ENCODE peak calls at places on chromosomes 16 and 17, in six cellular contexts. I is HepG2, X is K562, Z is GM12892, Q is H1, D is GM12878. C is an unnamed sample.

GRCh38 chr16:12613992-12614661 is 189.6 kb downstream of the CPPED1 start:
- DNase-seq in I (no peak), X (no peak), Z (no peak), Q (no peak), D (no peak), C (no peak)

GRCh38 chr17:50186661-50187402 is 14.6 kb downstream of the COL1A1 start:
- DNase-seq in I (no peak), X (no peak), Z (no peak), Q (no peak), D (no peak), C (no peak)

GRCh38 chr16:49355923-49356665 is 17.5 kb upstream of the C16orf78 start:
- DNase-seq in I (no peak), X (no peak), Z (no peak), Q (no peak), D (no peak), C (no peak)

GRCh38 chr16:57892447-57893096 is 78.4 kb downstream of the CNGB1 start:
- DNase-seq in I (peak), X (no peak), Z (no peak), Q (no peak), D (no peak), C (no peak)

GRCh38 chr16:2775765-2776499 is 1.1 kb downstream of the ELOB start:
- DNase-seq in I (no peak), X (no peak), Z (no peak), Q (no peak), D (no peak), C (no peak)

GRCh38 chr17:4856271-4856936 is 23.3 kb downstream of the MINK1 start:
- DNase-seq in I (no peak), X (no peak), Z (no peak), Q (no peak), D (no peak), C (no peak)

GRCh38 chr16:66099261-66099660 is 267.2 kb upstream of the CDH5 start:
- DNase-seq in I (no peak), X (no peak), Z (no peak), Q (no peak), D (no peak), C (no peak)

GRCh38 chr17:39665642-39666221 is 583 bp downstream of the TCAP start:
- DNase-seq in I (no peak), X (no peak), Z (no peak), Q (no peak), D (no peak), C (no peak)

GRCh38 chr17:17921192-17922082 is 50.8 kb downstream of the TOM1L2 start:
- DNase-seq in I (peak), X (peak), Z (no peak), Q (peak), D (no peak), C (no peak)

GRCh38 chr17:14091367-14091766 is 22.1 kb downstream of the COX10 start:
- DNase-seq in I (no peak), X (no peak), Z (no peak), Q (no peak), D (no peak), C (no peak)

GRCh38 chr17:83154311-83155127 is 75.1 kb downstream of the METRNL start:
- DNase-seq in I (no peak), X (no peak), Z (no peak), Q (no peak), D (no peak), C (no peak)

GRCh38 chr16:66717776-66718175 is 21.2 kb upstream of the CMTM4 start:
- DNase-seq in I (no peak), X (no peak), Z (no peak), Q (no peak), D (no peak), C (no peak)

GRCh38 chr17:38509772-38510423 is 81.6 kb downstream of the ARHGAP23 start:
- DNase-seq in I (no peak), X (peak), Z (peak), Q (no peak), D (no peak), C (no peak)

GRCh38 chr16:74742051-74742481 is 32.6 kb downstream of the FA2H start:
- DNase-seq in I (no peak), X (no peak), Z (no peak), Q (no peak), D (no peak), C (no peak)

GRCh38 chr16:87957296-87958069 is 6.2 kb downstream of the BANP start:
- DNase-seq in I (no peak), X (no peak), Z (no peak), Q (no peak), D (no peak), C (no peak)

GRCh38 chr16:17942067-17942466 is 394.5 kb downstream of the NPIPA8 start:
- DNase-seq in I (no peak), X (no peak), Z (no peak), Q (no peak), D (no peak), C (no peak)

GRCh38 chr17:58755577-58756245 is at the start of gene PPM1E:
- DNase-seq in I (peak), X (peak), Z (peak), Q (peak), D (no peak), C (peak)

GRCh38 chr16:50457423-50457822 is 88.6 kb upstream of the BRD7 start:
- DNase-seq in I (no peak), X (no peak), Z (no peak), Q (no peak), D (no peak), C (no peak)

GRCh38 chr16:83802559-83802958 is 5.2 kb upstream of the HSBP1 start:
- DNase-seq in I (no peak), X (no peak), Z (no peak), Q (no peak), D (no peak), C (no peak)

GRCh38 chr17:75896360-75897075 is at the start of gene TRIM65:
- DNase-seq in I (peak), X (peak), Z (peak), Q (peak), D (no peak), C (peak)

GRCh38 chr16:85330694-85331188 is 218.5 kb upstream of the CIBAR2 start:
- DNase-seq in I (peak), X (peak), Z (no peak), Q (no peak), D (no peak), C (peak)

GRCh38 chr16:69404275-69404805 is 18.5 kb upstream of the TERF2 start:
- DNase-seq in I (peak), X (peak), Z (no peak), Q (no peak), D (no peak), C (no peak)

GRCh38 chr17:28221751-28222414 is 97.1 kb upstream of the TMEM97 start:
- DNase-seq in I (no peak), X (no peak), Z (no peak), Q (no peak), D (no peak), C (no peak)
- TF ChIP-seq TAF1 in I (no peak), X (no peak), Z (no peak), Q (no peak), D (no peak), C (no peak)

DNA sequence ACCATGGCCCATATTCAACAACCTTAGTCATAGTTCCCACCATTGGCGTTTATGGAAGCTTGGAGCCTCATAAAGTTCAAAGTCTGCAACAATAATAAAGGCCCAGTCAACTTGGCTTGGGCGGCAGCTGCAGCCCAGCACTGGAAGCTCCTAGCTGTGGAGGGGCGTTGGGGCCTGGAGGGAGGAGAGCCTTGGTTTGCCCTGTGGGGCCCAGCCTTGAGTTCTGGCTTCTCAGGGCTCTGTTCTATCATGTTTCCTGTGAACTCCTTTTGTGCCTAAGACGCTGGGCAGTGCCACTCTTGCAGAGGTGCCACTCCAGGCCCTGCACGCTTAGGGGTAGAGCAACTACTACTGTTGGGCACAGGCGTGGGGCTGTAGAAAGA is 927 bp upstream of the ENGASE start:
- DNase-seq in I (peak), X (no peak), Z (no peak), Q (no peak), D (no peak), C (no peak)
- TF ChIP-seq POLR2A in I (no peak), X (no peak), Z (no peak), Q (no peak), D (no peak), C (no peak)

DNA sequence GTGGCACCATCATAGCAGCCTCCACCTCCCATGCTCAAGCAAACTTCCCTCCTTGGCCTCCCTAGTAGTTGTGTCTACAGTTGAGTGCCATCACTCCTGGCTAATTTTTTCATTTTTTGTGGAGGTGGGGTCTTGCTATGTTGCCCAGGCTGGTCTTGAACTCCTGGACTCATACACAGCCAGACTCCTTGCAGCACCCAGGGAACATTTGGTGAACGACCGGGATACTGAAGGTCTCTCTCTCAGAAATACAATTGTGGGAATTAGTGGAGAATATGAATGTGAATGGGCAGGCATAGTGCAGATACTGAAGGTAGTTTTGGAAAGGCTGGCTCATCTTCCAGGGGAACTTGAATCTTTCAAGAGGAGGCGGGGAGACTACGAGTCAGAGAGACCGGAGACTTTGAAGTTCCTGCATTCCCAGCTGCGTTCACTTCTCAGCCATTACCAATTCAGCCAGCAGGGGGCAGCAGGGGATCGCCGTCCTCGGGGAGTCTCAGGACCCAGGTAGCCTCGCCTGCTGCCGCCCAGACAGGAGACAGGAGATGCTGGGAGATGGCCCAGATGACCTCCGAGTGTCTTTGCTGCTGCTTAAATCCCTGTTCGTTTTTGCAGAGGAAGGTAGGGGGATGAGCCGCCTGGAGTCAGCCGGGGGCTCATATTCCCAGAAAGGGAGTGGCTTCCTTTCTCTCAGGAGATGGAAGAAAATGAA is 68.6 kb downstream of the HAPSTR1 start:
- DNase-seq in I (peak), X (peak), Z (peak), Q (peak), D (peak), C (peak)
- TF ChIP-seq TAF1 in I (no peak), X (no peak), Z (no peak), Q (no peak), D (no peak), C (no peak)

GRCh38 chr16:80806957-80807356 is 2.6 kb upstream of the CDYL2 start:
- DNase-seq in I (peak), X (no peak), Z (no peak), Q (no peak), D (no peak), C (no peak)
- TF ChIP-seq POLR2A in I (no peak), X (no peak), Z (no peak), Q (no peak), D (no peak), C (no peak)

DNA sequence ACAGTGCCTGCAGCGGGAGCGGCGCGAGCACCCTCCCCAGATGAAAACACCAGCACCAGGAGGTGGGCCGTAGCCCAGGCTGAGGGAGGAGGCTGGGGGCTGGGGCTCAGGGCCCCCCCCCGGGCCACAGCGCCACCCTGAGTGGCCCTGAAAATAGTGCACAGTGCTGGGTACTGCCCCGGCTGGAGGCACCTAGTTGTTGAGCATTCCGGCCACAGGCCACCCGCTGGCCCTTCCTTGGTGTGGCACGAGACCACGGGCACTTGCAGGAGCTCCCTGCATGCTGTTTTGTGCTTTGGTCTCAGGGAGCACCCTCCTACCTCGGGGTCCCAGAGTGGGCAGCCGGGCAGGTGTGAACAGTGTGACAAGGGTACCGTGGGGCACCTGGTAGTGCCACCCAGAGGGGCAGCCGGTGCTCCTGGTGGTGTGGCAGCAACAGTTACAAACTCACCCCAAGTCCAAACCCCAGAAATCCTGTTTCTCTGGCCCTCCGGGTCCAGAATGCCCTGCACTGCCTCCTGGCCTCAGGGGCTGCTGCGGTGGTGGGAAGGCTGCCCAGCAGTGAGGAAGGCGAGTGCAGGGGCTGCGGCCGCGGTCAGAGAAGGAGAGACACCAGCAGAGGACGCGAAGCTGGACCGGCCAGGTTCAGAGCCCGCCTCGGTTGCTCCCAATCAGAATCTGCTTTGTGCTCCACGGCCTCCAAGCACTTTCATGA is 11.9 kb downstream of the FSCN2 start:
- DNase-seq in I (no peak), X (no peak), Z (no peak), Q (no peak), D (no peak), C (no peak)
- TF ChIP-seq TAF1 in I (no peak), X (no peak), Z (no peak), Q (no peak), D (no peak), C (no peak)

DNA sequence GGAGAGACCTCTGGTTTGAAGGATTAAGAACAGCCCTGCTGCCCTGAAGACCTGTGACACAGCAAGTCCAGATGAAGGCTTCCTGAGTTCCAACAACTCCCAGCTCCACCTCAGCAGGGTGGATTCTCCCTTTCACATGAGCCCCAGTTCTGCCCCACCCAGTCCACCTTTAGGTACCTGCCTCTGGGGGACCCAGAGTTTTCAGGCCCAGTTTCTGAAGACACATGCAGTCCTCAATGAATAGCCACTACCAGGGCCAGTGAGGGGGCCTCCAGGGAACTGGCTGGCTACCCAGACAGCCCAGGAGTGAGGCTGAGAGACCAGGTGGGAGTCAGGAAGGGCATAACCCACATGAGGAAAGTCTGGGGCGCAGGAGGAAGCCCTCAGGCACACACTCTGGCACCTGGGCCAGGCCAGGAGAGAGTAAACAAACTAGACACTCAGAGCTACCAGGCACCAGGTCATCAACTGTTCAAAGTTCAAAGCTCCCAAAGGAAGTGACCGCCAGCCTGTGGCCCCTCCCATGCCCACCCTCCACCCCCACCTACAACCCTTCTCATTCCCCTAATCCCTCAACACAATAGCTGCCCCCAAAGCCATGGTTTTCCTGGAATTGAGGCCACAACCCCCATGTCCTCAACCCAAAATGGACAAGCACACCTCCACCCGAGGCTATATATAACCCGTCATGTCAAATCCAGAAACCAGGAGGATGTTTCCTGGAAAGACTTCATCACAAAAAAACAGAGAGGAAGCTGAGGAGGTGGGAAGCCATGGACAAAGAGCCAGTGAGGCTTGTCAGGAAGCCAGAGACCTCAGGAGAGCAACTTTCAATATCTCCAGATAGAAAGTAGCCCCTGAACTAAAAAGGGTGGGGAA is 2.1 kb downstream of the MYO18A start:
- DNase-seq in I (peak), X (peak), Z (no peak), Q (no peak), D (no peak), C (no peak)
- TF ChIP-seq POLR2A in I (peak), X (no peak), Z (no peak), Q (no peak), D (no peak), C (no peak)

GRCh38 chr17:60525347-60525623 is 757 bp downstream of the APPBP2 start:
- DNase-seq in I (no peak), X (no peak), Z (no peak), Q (peak), D (no peak), C (no peak)
- TF ChIP-seq TAF1 in I (no peak), X (no peak), Z (no peak), Q (no peak), D (no peak), C (no peak)